ENCODE peak calls at places on chromosomes 7 and 10, in seven cellular contexts. W is EL, Q is KG1, N is pulmonary artery endothelial cell, P is IMR-90, I is ovary, Z is occipital lobe. O is an unnamed sample.

GRCh38 chr7:18356195-18356645 is 139.3 kb upstream of the HDAC9 start:
- DNase-seq in N (no peak), I (no peak), Z (no peak), W (peak), P (peak), Q (no peak), O (no peak)

GRCh38 chr10:100879741-100880360 is 32.9 kb upstream of the SLF2 start:
- DNase-seq in Z (no peak), W (no peak), Q (no peak), N (no peak), I (no peak), P (no peak), O (peak)

GRCh38 chr7:8625612-8626011 is 192.2 kb downstream of the NXPH1 start:
- DNase-seq in I (no peak), W (no peak), P (no peak), N (no peak), Z (no peak), Q (no peak), O (no peak)

GRCh38 chr7:21960922-21961321 is 15.2 kb upstream of the CDCA7L start:
- DNase-seq in I (no peak), P (peak), Q (no peak), Z (no peak), W (peak), N (no peak), O (no peak)

GRCh38 chr10:18144928-18145327 is 4.7 kb downstream of the CACNB2 start:
- DNase-seq in N (no peak), Q (no peak), Z (no peak), W (no peak), I (peak), P (no peak), O (no peak)

GRCh38 chr7:94396044-94396443 is 1.3 kb downstream of the COL1A2 start:
- DNase-seq in Q (no peak), Z (no peak), P (peak), N (no peak), W (peak), I (no peak), O (no peak)

GRCh38 chr7:95974108-95974507 is 201.8 kb downstream of the DYNC1I1 start:
- DNase-seq in I (no peak), W (no peak), N (no peak), Q (no peak), Z (no peak), P (no peak), O (no peak)

GRCh38 chr7:6628045-6628444 is 9.1 kb upstream of the ZNF316 start:
- DNase-seq in Q (no peak), I (no peak), N (no peak), W (no peak), P (no peak), Z (no peak), O (no peak)

GRCh38 chr7:105678811-105679495 is 97.7 kb upstream of the EFCAB10 start:
- DNase-seq in I (peak), N (peak), Z (peak), Q (no peak), W (no peak), P (peak), O (peak)

GRCh38 chr7:42057331-42057730 is 179.7 kb downstream of the GLI3 start:
- DNase-seq in N (no peak), I (no peak), Q (no peak), Z (no peak), W (no peak), P (no peak), O (no peak)